ENCODE peak calls at places on chromosomes 11 and 22, in ten cellular contexts. One of them, this sample, is unnamed.

GRCh38 chr22:27029584-27030130 is 372.3 kb downstream of the MIAT start:
- DNase-seq in adrenal gland: no peak
- DNase-seq in foreskin fibroblast: no peak
- DNase-seq in GM12865: no peak
- DNase-seq in fibroblast of the aortic adventitia: no peak
- DNase-seq in astrocyte: no peak
- DNase-seq in spleen: no peak
- DNase-seq in retinal pigment epithelial cell: no peak
- DNase-seq in ovary: no peak
- DNase-seq in cardiac fibroblast: no peak
- DNase-seq in this sample: no peak

GRCh38 chr11:130070109-130070828 is 575 bp downstream of the APLP2 start:
- DNase-seq in foreskin fibroblast: peak
- DNase-seq in adrenal gland: peak
- DNase-seq in retinal pigment epithelial cell: no peak
- DNase-seq in astrocyte: no peak
- DNase-seq in ovary: peak
- DNase-seq in cardiac fibroblast: peak
- DNase-seq in spleen: peak
- DNase-seq in fibroblast of the aortic adventitia: peak
- DNase-seq in GM12865: peak
- DNase-seq in this sample: no peak

GRCh38 chr11:45468265-45468856 is 182.2 kb upstream of the SYT13 start:
- DNase-seq in GM12865: peak
- DNase-seq in astrocyte: peak
- DNase-seq in foreskin fibroblast: peak
- DNase-seq in cardiac fibroblast: peak
- DNase-seq in spleen: peak
- DNase-seq in adrenal gland: peak
- DNase-seq in ovary: no peak
- DNase-seq in fibroblast of the aortic adventitia: no peak
- DNase-seq in retinal pigment epithelial cell: no peak
- DNase-seq in this sample: no peak

GRCh38 chr11:92890836-92891235 is 78.6 kb upstream of the MTNR1B start:
- DNase-seq in cardiac fibroblast: no peak
- DNase-seq in retinal pigment epithelial cell: no peak
- DNase-seq in GM12865: no peak
- DNase-seq in spleen: no peak
- DNase-seq in ovary: no peak
- DNase-seq in adrenal gland: no peak
- DNase-seq in foreskin fibroblast: no peak
- DNase-seq in astrocyte: no peak
- DNase-seq in fibroblast of the aortic adventitia: no peak
- DNase-seq in this sample: no peak

GRCh38 chr11:122048401-122048800 is 67.6 kb downstream of the BLID start:
- DNase-seq in GM12865: no peak
- DNase-seq in ovary: no peak
- DNase-seq in fibroblast of the aortic adventitia: no peak
- DNase-seq in astrocyte: no peak
- DNase-seq in cardiac fibroblast: peak
- DNase-seq in retinal pigment epithelial cell: no peak
- DNase-seq in foreskin fibroblast: no peak
- DNase-seq in spleen: no peak
- DNase-seq in adrenal gland: no peak
- DNase-seq in this sample: no peak

GRCh38 chr11:18802381-18803257 is 11.0 kb upstream of the PTPN5 start:
- DNase-seq in GM12865: peak
- DNase-seq in fibroblast of the aortic adventitia: peak
- DNase-seq in retinal pigment epithelial cell: peak
- DNase-seq in spleen: no peak
- DNase-seq in ovary: peak
- DNase-seq in astrocyte: peak
- DNase-seq in foreskin fibroblast: peak
- DNase-seq in cardiac fibroblast: peak
- DNase-seq in adrenal gland: peak
- DNase-seq in this sample: peak

GRCh38 chr11:119092880-119093665 is 8.4 kb downstream of the HMBS start:
- DNase-seq in ovary: no peak
- DNase-seq in astrocyte: peak
- DNase-seq in fibroblast of the aortic adventitia: peak
- DNase-seq in adrenal gland: no peak
- DNase-seq in retinal pigment epithelial cell: no peak
- DNase-seq in spleen: no peak
- DNase-seq in cardiac fibroblast: peak
- DNase-seq in foreskin fibroblast: no peak
- DNase-seq in GM12865: no peak
- DNase-seq in this sample: no peak

GRCh38 chr11:58057481-58057880 is 26.7 kb downstream of the OR6Q1 start:
- DNase-seq in adrenal gland: no peak
- DNase-seq in GM12865: no peak
- DNase-seq in fibroblast of the aortic adventitia: no peak
- DNase-seq in ovary: no peak
- DNase-seq in retinal pigment epithelial cell: no peak
- DNase-seq in cardiac fibroblast: no peak
- DNase-seq in foreskin fibroblast: no peak
- DNase-seq in spleen: no peak
- DNase-seq in astrocyte: peak
- DNase-seq in this sample: no peak

GRCh38 chr11:44833869-44834452 is 107.2 kb downstream of the TSPAN18 start:
- DNase-seq in adrenal gland: no peak
- DNase-seq in fibroblast of the aortic adventitia: no peak
- DNase-seq in retinal pigment epithelial cell: no peak
- DNase-seq in foreskin fibroblast: no peak
- DNase-seq in spleen: no peak
- DNase-seq in GM12865: no peak
- DNase-seq in cardiac fibroblast: no peak
- DNase-seq in ovary: no peak
- DNase-seq in astrocyte: no peak
- DNase-seq in this sample: no peak

DNA sequence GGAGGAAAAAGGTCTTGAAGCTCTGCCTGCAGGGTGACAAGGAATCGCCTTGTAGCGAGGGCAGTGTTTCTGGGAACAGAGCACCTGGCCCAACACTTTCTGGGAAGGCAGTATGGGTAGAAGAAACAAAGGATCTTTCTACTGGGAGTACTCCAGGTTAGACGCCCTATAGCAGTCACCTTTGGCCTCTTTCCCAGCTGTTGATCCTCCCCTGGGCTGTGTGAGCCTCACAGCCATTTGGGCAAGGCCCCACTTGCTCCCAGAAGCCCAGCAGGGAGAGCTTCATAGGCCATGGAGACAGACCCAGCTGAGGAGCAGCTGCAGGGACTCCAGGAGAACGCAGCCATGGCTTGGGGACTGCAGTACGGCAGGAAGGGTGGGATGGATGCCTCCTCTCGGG is 1.2 kb downstream of the SLCO2B1 start:
- DNase-seq in retinal pigment epithelial cell: no peak
- DNase-seq in fibroblast of the aortic adventitia: no peak
- DNase-seq in adrenal gland: no peak
- DNase-seq in spleen: no peak
- DNase-seq in GM12865: no peak
- DNase-seq in foreskin fibroblast: no peak
- DNase-seq in cardiac fibroblast: no peak
- DNase-seq in astrocyte: no peak
- DNase-seq in ovary: no peak
- DNase-seq in this sample: no peak
- H3K4me3 ChIP-seq in retinal pigment epithelial cell: no peak
- H3K4me3 ChIP-seq in fibroblast of the aortic adventitia: no peak
- H3K4me3 ChIP-seq in adrenal gland: peak
- H3K4me3 ChIP-seq in spleen: peak
- H3K4me3 ChIP-seq in GM12865: no peak
- H3K4me3 ChIP-seq in foreskin fibroblast: no peak
- H3K4me3 ChIP-seq in cardiac fibroblast: no peak
- H3K4me3 ChIP-seq in astrocyte: no peak
- H3K4me3 ChIP-seq in ovary: no peak
- H3K4me3 ChIP-seq in this sample: no peak

GRCh38 chr11:95093548-95093947 is 3.9 kb downstream of the ENDOD1 start:
- DNase-seq in fibroblast of the aortic adventitia: no peak
- DNase-seq in GM12865: peak
- DNase-seq in foreskin fibroblast: no peak
- DNase-seq in astrocyte: no peak
- DNase-seq in adrenal gland: no peak
- DNase-seq in spleen: no peak
- DNase-seq in cardiac fibroblast: no peak
- DNase-seq in ovary: no peak
- DNase-seq in retinal pigment epithelial cell: no peak
- DNase-seq in this sample: no peak
- H3K4me3 ChIP-seq in fibroblast of the aortic adventitia: no peak
- H3K4me3 ChIP-seq in GM12865: no peak
- H3K4me3 ChIP-seq in foreskin fibroblast: no peak
- H3K4me3 ChIP-seq in astrocyte: no peak
- H3K4me3 ChIP-seq in adrenal gland: no peak
- H3K4me3 ChIP-seq in spleen: no peak
- H3K4me3 ChIP-seq in cardiac fibroblast: no peak
- H3K4me3 ChIP-seq in ovary: no peak
- H3K4me3 ChIP-seq in retinal pigment epithelial cell: no peak
- H3K4me3 ChIP-seq in this sample: no peak

DNA sequence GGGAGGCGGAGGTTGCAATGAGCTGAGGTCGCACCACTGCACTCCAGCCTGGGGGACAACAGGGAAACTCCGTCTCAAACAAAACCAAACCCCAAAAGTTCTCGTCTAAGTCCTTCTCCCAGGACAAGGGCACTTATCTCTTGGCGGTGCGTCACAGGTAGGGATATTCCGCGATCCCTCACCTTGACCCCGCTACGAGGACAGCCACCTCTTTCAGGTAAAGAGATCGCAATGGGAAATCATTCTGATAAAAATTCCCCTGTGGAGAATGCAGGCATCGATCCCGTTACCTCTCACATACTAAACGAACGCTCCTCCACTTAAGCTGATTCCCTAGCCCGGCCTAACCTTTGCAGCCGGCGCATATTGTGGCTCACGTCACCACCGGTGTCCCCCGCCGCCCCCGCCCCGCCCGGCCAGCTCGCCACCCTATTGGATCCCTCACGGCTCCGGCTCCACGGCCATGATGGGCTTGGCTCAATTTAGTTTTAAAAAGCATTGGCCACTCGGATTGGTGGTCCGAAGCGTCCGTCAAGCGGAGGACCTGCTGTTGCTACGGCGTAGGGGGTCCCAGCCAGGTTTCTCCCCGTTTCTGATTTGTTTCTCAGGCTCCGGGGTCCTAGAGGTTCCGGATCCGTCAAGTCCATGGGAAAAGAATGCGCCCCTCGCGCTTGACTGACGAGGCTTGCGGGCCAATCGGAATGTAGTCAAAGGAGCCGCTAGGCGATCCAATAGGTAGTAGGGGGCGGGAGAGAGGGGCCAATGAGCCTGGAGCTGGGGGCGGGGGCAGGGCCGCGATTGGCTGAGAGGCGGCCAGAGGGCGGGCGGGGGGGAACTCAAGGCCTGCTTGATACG is 439 bp upstream of the PPP6R3 start:
- DNase-seq in GM12865: peak
- DNase-seq in astrocyte: peak
- DNase-seq in cardiac fibroblast: peak
- DNase-seq in fibroblast of the aortic adventitia: peak
- DNase-seq in retinal pigment epithelial cell: peak
- DNase-seq in spleen: peak
- DNase-seq in foreskin fibroblast: peak
- DNase-seq in ovary: peak
- DNase-seq in adrenal gland: peak
- DNase-seq in this sample: peak
- H3K4me3 ChIP-seq in GM12865: peak
- H3K4me3 ChIP-seq in astrocyte: peak
- H3K4me3 ChIP-seq in cardiac fibroblast: peak
- H3K4me3 ChIP-seq in fibroblast of the aortic adventitia: peak
- H3K4me3 ChIP-seq in retinal pigment epithelial cell: peak
- H3K4me3 ChIP-seq in spleen: peak
- H3K4me3 ChIP-seq in foreskin fibroblast: peak
- H3K4me3 ChIP-seq in ovary: peak
- H3K4me3 ChIP-seq in adrenal gland: no peak
- H3K4me3 ChIP-seq in this sample: peak

DNA sequence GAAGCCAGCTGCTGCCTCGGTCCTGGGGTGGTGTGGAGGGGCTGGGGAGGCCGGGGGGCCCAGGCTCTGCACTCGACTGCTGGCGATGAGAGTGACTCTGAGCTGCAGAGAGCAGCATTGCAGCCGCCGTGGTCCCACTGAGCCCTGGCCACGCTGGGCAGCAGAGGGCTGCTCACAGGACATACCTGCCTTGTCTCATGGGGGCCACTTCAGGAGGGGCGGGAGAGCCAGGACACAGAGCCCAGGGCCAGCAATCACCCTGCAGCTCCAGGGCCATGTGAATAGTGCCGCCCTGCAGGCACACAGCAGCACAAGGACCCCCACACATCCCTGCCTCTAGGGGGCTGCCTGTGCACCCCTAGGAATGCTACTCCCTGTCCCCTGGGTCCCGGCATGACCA is 147.0 kb downstream of the CRYBB2 start:
- DNase-seq in GM12865: no peak
- DNase-seq in foreskin fibroblast: no peak
- DNase-seq in fibroblast of the aortic adventitia: no peak
- DNase-seq in adrenal gland: no peak
- DNase-seq in astrocyte: no peak
- DNase-seq in ovary: no peak
- DNase-seq in cardiac fibroblast: no peak
- DNase-seq in spleen: no peak
- DNase-seq in retinal pigment epithelial cell: no peak
- DNase-seq in this sample: no peak
- H3K4me3 ChIP-seq in GM12865: no peak
- H3K4me3 ChIP-seq in foreskin fibroblast: no peak
- H3K4me3 ChIP-seq in fibroblast of the aortic adventitia: no peak
- H3K4me3 ChIP-seq in adrenal gland: no peak
- H3K4me3 ChIP-seq in astrocyte: no peak
- H3K4me3 ChIP-seq in ovary: no peak
- H3K4me3 ChIP-seq in cardiac fibroblast: no peak
- H3K4me3 ChIP-seq in spleen: no peak
- H3K4me3 ChIP-seq in retinal pigment epithelial cell: no peak
- H3K4me3 ChIP-seq in this sample: no peak

GRCh38 chr22:39150848-39151215 is 1.6 kb downstream of the CBX7 start:
- DNase-seq in retinal pigment epithelial cell: no peak
- DNase-seq in cardiac fibroblast: no peak
- DNase-seq in ovary: no peak
- DNase-seq in fibroblast of the aortic adventitia: no peak
- DNase-seq in foreskin fibroblast: no peak
- DNase-seq in GM12865: no peak
- DNase-seq in adrenal gland: no peak
- DNase-seq in astrocyte: no peak
- DNase-seq in spleen: peak
- DNase-seq in this sample: no peak

GRCh38 chr22:39152511-39153219 is at the start of gene CBX7:
- DNase-seq in spleen: peak
- DNase-seq in foreskin fibroblast: peak
- DNase-seq in retinal pigment epithelial cell: no peak
- DNase-seq in fibroblast of the aortic adventitia: peak
- DNase-seq in GM12865: peak
- DNase-seq in ovary: peak
- DNase-seq in adrenal gland: peak
- DNase-seq in cardiac fibroblast: peak
- DNase-seq in astrocyte: peak
- DNase-seq in this sample: peak

GRCh38 chr22:39152024-39152510 is 413 bp downstream of the CBX7 start:
- DNase-seq in spleen: no peak
- DNase-seq in foreskin fibroblast: no peak
- DNase-seq in ovary: no peak
- DNase-seq in cardiac fibroblast: no peak
- DNase-seq in adrenal gland: no peak
- DNase-seq in retinal pigment epithelial cell: no peak
- DNase-seq in fibroblast of the aortic adventitia: no peak
- DNase-seq in GM12865: no peak
- DNase-seq in astrocyte: no peak
- DNase-seq in this sample: no peak

GRCh38 chr22:39149915-39150847 is 2.3 kb downstream of the CBX7 start:
- DNase-seq in adrenal gland: no peak
- DNase-seq in retinal pigment epithelial cell: no peak
- DNase-seq in GM12865: no peak
- DNase-seq in astrocyte: no peak
- DNase-seq in foreskin fibroblast: no peak
- DNase-seq in cardiac fibroblast: no peak
- DNase-seq in spleen: peak
- DNase-seq in fibroblast of the aortic adventitia: no peak
- DNase-seq in ovary: no peak
- DNase-seq in this sample: no peak

GRCh38 chr22:39151329-39151975 is 1.0 kb downstream of the CBX7 start:
- DNase-seq in fibroblast of the aortic adventitia: no peak
- DNase-seq in GM12865: no peak
- DNase-seq in ovary: no peak
- DNase-seq in adrenal gland: no peak
- DNase-seq in cardiac fibroblast: no peak
- DNase-seq in astrocyte: no peak
- DNase-seq in retinal pigment epithelial cell: no peak
- DNase-seq in foreskin fibroblast: no peak
- DNase-seq in spleen: peak
- DNase-seq in this sample: no peak
- H3K4me3 ChIP-seq in fibroblast of the aortic adventitia: peak
- H3K4me3 ChIP-seq in GM12865: peak
- H3K4me3 ChIP-seq in ovary: peak
- H3K4me3 ChIP-seq in adrenal gland: no peak
- H3K4me3 ChIP-seq in cardiac fibroblast: peak
- H3K4me3 ChIP-seq in astrocyte: no peak
- H3K4me3 ChIP-seq in retinal pigment epithelial cell: peak
- H3K4me3 ChIP-seq in foreskin fibroblast: peak
- H3K4me3 ChIP-seq in spleen: peak
- H3K4me3 ChIP-seq in this sample: peak